ENCODE peak calls at places on chromosomes 4 and X, in nine cellular contexts. N is sigmoid colon, H is body of pancreas, R is suprapubic skin, L is uterus, U is esophagus squamous epithelium, V is breast epithelium, M is HCT116, G is tibial nerve. Z is an unnamed sample. For H3K4me1 and H3K27me3, the result is how much of the 10 kb centered on the place peaks cover.

GRCh38 chr4:120714581-120714980 is 207.9 kb downstream of the PRDM5 start:
- DNase-seq in V (no peak), M (no peak), H (no peak), N (no peak), G (no peak), L (no peak), R (no peak), U (no peak), Z (no peak)

GRCh38 chr4:46975144-46975543 is 18.2 kb downstream of the GABRA4 start:
- DNase-seq in H (no peak), N (no peak), V (no peak), M (no peak), G (no peak), R (no peak), U (no peak), L (no peak), Z (no peak)

GRCh38 chr4:169005453-169006099 is 4.5 kb downstream of the CBR4 start:
- DNase-seq in N (no peak), V (no peak), U (no peak), M (no peak), H (no peak), L (no peak), R (no peak), G (no peak), Z (no peak)

GRCh38 chr4:132437117-132437516 is 712.0 kb upstream of the PCDH10 start:
- DNase-seq in U (no peak), L (no peak), V (no peak), R (no peak), G (no peak), H (no peak), M (no peak), N (no peak), Z (no peak)

GRCh38 chrX:31179203-31179602 is 107.4 kb upstream of the FTHL17 start:
- DNase-seq in U (no peak), G (no peak), H (no peak), N (no peak), L (no peak), M (no peak), R (no peak), V (no peak), Z (no peak)

GRCh38 chr4:18869166-18869565 is 847.6 kb upstream of the LCORL start:
- DNase-seq in N (no peak), G (no peak), V (no peak), R (no peak), M (no peak), H (no peak), U (no peak), L (no peak), Z (no peak)

GRCh38 chrX:68438575-68438974 is 5.3 kb upstream of the OPHN1 start:
- DNase-seq in R (no peak), H (no peak), G (no peak), M (no peak), V (no peak), N (no peak), L (no peak), U (no peak), Z (no peak)

GRCh38 chr4:76984788-76985211 is 35.2 kb downstream of the SEPTIN11 start:
- DNase-seq in V (no peak), L (peak), M (no peak), R (peak), H (peak), G (peak), N (peak), U (peak), Z (no peak)

GRCh38 chrX:21153503-21153902 is 220.7 kb upstream of the CNKSR2 start:
- DNase-seq in M (no peak), V (no peak), G (peak), L (peak), N (peak), H (no peak), R (no peak), U (no peak), Z (no peak)

GRCh38 chr4:113223001-113223400 is 173.5 kb downstream of the ANK2 start:
- DNase-seq in N (no peak), M (no peak), R (no peak), L (no peak), U (no peak), H (no peak), G (no peak), V (no peak), Z (no peak)

GRCh38 chrX:134431894-134432293 is 28.1 kb upstream of the HPRT1 start:
- DNase-seq in M (no peak), L (no peak), H (no peak), U (no peak), V (no peak), N (no peak), R (no peak), G (no peak), Z (no peak)

GRCh38 chr4:6104541-6105130 is 86.4 kb upstream of the C4orf50 start:
- DNase-seq in H (no peak), V (no peak), N (peak), L (no peak), G (no peak), M (no peak), R (peak), U (no peak), Z (peak)

GRCh38 chr4:106690487-106690886 is 321.9 kb upstream of the GIMD1 start:
- DNase-seq in G (no peak), H (no peak), R (no peak), N (no peak), M (no peak), U (no peak), V (no peak), L (no peak), Z (no peak)

GRCh38 chr4:5500165-5500564 is 208.2 kb downstream of the EVC2 start:
- DNase-seq in N (no peak), V (no peak), R (no peak), U (no peak), L (no peak), G (no peak), M (no peak), H (no peak), Z (no peak)

GRCh38 chr4:99536148-99536728 is 25.4 kb downstream of the C4orf17 start:
- DNase-seq in N (no peak), V (no peak), G (no peak), M (no peak), U (no peak), R (no peak), H (no peak), L (no peak), Z (no peak)

GRCh38 chr4:57080781-57081650 is 29.2 kb downstream of the IGFBP7 start:
- DNase-seq in H (no peak), R (no peak), L (no peak), M (no peak), N (no peak), U (no peak), V (no peak), G (no peak), Z (no peak)
- H3K4me1 ChIP-seq in H (under half), R (under half), L (under half), M (under half), N (half or more), U (half or more), V (under half), G (under half), Z (under half)

GRCh38 chr4:126611900-126612299 is 1020.9 kb upstream of the INTU start:
- DNase-seq in L (no peak), G (no peak), H (no peak), N (no peak), R (no peak), V (no peak), M (no peak), U (no peak), Z (no peak)
- H3K27me3 ChIP-seq in L (under half), G (under half), H (under half), N (under half), R (under half), V (under half), M (under half), U (under half), Z (under half)

GRCh38 chrX:2500681-2501151 is at the start of the genes DHRSX and ZBED1:
- DNase-seq in N (no peak), V (no peak), H (peak), U (no peak), G (no peak), L (no peak), R (no peak), M (no peak), Z (peak)
- TF ChIP-seq POLR2A in N (no peak), V (no peak), H (no peak), U (no peak), G (no peak), L (no peak), R (peak), M (no peak), Z (no peak)

DNA sequence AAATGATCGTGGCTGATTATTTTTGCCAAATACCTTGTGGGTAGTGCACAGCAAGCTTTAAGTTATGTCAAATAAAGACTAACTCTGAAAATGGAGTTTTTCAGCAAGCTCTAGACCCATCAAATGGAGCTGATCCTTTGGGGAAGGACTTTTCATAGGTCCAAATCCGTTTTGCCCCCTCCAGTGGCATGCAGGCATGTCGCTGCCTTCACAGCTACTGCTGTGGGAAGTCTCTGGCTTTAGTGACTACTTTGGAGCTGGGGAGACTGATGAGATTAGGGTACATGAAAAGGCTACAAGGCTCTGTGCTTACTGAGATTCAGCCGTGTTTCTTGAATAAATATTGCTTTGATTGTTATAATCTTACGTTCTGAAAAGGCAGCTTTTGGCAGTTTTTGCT is 106.6 kb upstream of the HS3ST1 start:
- DNase-seq in G (no peak), N (no peak), V (no peak), U (no peak), M (no peak), R (no peak), H (no peak), L (no peak), Z (no peak)
- H3K4me1 ChIP-seq in G (under half), N (under half), V (under half), U (under half), M (half or more), R (under half), H (under half), L (under half), Z (under half)

DNA sequence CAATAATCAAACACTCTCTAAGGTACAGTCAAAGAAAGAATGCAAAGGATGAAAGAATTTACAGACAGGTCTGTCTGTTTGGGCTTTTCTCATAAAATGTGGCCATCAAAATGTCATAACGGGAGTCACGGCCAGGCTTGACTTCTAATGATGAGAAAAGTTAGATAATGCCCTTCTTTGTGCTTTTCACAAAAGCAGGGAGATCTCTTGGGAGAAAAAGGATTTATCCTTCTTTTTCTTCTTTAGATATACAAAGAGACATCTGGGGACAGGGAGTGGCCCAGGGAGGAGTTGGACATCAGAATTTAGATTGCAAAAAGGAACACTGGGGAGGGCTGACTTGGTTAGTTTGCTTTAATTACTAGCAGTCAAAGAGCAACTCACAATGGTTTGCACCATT is 93.1 kb downstream of the SLC39A8 start:
- DNase-seq in L (no peak), V (no peak), G (no peak), R (no peak), N (no peak), M (no peak), H (no peak), U (no peak), Z (no peak)
- H3K27me3 ChIP-seq in L (under half), V (under half), G (under half), R (under half), N (under half), M (under half), H (under half), U (under half), Z (under half)

GRCh38 chr4:14168919-14169318 is 541.4 kb upstream of the BOD1L1 start:
- DNase-seq in U (no peak), N (no peak), V (no peak), G (peak), M (no peak), H (peak), R (no peak), L (no peak), Z (peak)
- TF ChIP-seq POLR2A in U (no peak), N (no peak), V (no peak), G (no peak), M (no peak), H (no peak), R (no peak), L (no peak), Z (no peak)

DNA sequence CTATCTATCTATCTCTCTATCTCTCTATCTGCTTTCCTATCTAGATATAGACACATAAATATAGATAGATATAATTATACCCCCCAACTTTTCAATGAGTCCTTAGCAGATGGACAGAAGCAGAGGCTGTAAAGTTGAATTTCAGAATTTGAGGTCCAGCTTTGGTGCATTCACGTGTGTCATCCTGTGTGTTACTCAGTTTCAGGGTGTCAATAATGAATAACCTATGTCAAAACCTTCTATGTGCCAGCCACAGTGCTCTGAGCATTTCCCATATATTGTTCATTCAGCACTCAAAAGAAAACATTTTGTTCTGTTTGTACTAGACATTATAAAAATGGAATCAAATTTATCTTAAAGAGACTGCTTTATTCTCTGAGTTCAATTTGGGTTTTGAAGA is 310.0 kb downstream of the ARHGAP24 start:
- DNase-seq in U (no peak), N (no peak), H (no peak), L (no peak), R (no peak), V (no peak), M (no peak), G (no peak), Z (no peak)
- H3K4me1 ChIP-seq in U (under half), N (half or more), H (under half), L (under half), R (under half), V (under half), M (under half), G (under half), Z (half or more)

Z was measured in stomach.